ENCODE peak calls at places on chromosomes 16 and 17, in six cellular contexts. W is lower lobe of right lung, I is neural crest cell, J is GM04503, K is EH, R is foreskin melanocyte. G is an unnamed sample.

GRCh38 chr16:48321307-48322036 is 63.7 kb downstream of the SIAH1 start:
- DNase-seq in W (no peak), R (no peak), J (no peak), K (peak; percentile 36), I (no peak), G (no peak)

GRCh38 chr16:57185446-57185944 is 344 bp downstream of the PSME3IP1 start:
- DNase-seq in K (peak; percentile 73), J (no peak), I (peak; percentile 4), R (peak; percentile 39), W (peak; percentile 69), G (no peak)

GRCh38 chr16:26905336-26905735 is 161.4 kb upstream of the C16orf82 start:
- DNase-seq in W (no peak), I (no peak), K (peak; percentile 6), J (no peak), R (peak; percentile 3), G (no peak)

GRCh38 chr16:49457196-49457595 is 83.6 kb downstream of the C16orf78 start:
- DNase-seq in I (no peak), J (no peak), W (no peak), K (no peak), R (no peak), G (no peak)

GRCh38 chr17:80270104-80270503 is 9.5 kb downstream of the RNF213 start:
- DNase-seq in J (no peak), K (no peak), W (no peak), R (no peak), I (no peak), G (no peak)

GRCh38 chr16:81500833-81501521 is 56.4 kb downstream of the CMIP start:
- DNase-seq in K (peak; percentile 97), J (peak; percentile 83), I (no peak), R (no peak), W (no peak), G (peak; percentile 78)

GRCh38 chr16:3195975-3196374 is 8.0 kb downstream of the OR1F1 start:
- DNase-seq in I (no peak), K (no peak), J (no peak), R (no peak), W (no peak), G (no peak)

GRCh38 chr17:61517265-61517664 is 65.0 kb downstream of the TBX4 start:
- DNase-seq in I (no peak), K (no peak), R (no peak), J (no peak), W (no peak), G (no peak)

GRCh38 chr17:46866747-46867146 is 15.4 kb downstream of the WNT9B start:
- DNase-seq in I (no peak), R (no peak), J (no peak), W (no peak), K (no peak), G (no peak)

GRCh38 chr17:78174332-78174869 is 6.0 kb downstream of the SYNGR2 start:
- DNase-seq in R (no peak), K (no peak), J (no peak), W (peak; percentile 97), I (no peak), G (no peak)

GRCh38 chr17:77591231-77591785 is 367.2 kb upstream of the TNRC6C start:
- DNase-seq in K (no peak), R (no peak), J (no peak), W (no peak), I (no peak), G (no peak)

GRCh38 chr17:81491761-81492160 is 20.8 kb downstream of the ACTG1 start:
- DNase-seq in R (no peak), J (no peak), W (no peak), I (no peak), K (no peak), G (no peak)

GRCh38 chr16:22641030-22641671 is 130.5 kb downstream of the NPIPB5 start:
- DNase-seq in K (peak; percentile 63), W (no peak), I (no peak), R (peak; percentile 45), J (no peak), G (no peak)

GRCh38 chr17:64783556-64784352 is 121.6 kb upstream of the SMURF2 start:
- DNase-seq in W (no peak), K (no peak), J (no peak), R (no peak), I (no peak), G (no peak)

GRCh38 chr16:30570621-30571443 is 682 bp downstream of the ZNF688 start:
- DNase-seq in W (peak; percentile 53), J (no peak), K (peak; percentile 61), I (peak; percentile 23), R (peak; percentile 26), G (no peak)

GRCh38 chr17:81666092-81666341 is 388 bp downstream of the OXLD1 start:
- DNase-seq in I (no peak), W (no peak), K (no peak), J (no peak), R (no peak), G (no peak)

GRCh38 chr16:9115277-9115676 is 23.8 kb downstream of the HAPSTR1 start:
- DNase-seq in R (no peak), J (no peak), K (no peak), I (no peak), W (no peak), G (no peak)

GRCh38 chr16:57740423-57741071 is 5.0 kb downstream of the KATNB1 start:
- DNase-seq in J (no peak), W (peak; percentile 36), I (no peak), K (no peak), R (no peak), G (no peak)

GRCh38 chr16:23949630-23950290 is 114.0 kb downstream of the PRKCB start:
- DNase-seq in W (peak; percentile 65), K (no peak), I (no peak), J (no peak), R (no peak), G (peak; percentile 53)

GRCh38 chr16:49424961-49425360 is 51.4 kb downstream of the C16orf78 start:
- DNase-seq in I (no peak), J (no peak), K (no peak), R (no peak), W (no peak), G (no peak)

GRCh38 chr17:62816282-62816839 is 8.2 kb upstream of the MARCHF10 start:
- DNase-seq in R (no peak), W (no peak), I (no peak), J (no peak), K (no peak), G (no peak)

GRCh38 chr16:30619643-30620042 is 9.5 kb upstream of the ZNF689 start:
- DNase-seq in W (no peak), R (no peak), J (no peak), K (no peak), I (no peak), G (no peak)

GRCh38 chr16:2487903-2488531 is 13.1 kb downstream of the TBC1D24 start:
- DNase-seq in W (no peak), J (no peak), I (no peak), R (peak; percentile 38), K (no peak), G (no peak)

GRCh38 chr16:13313351-13313750 is 412.0 kb downstream of the SHISA9 start:
- DNase-seq in W (no peak), R (no peak), K (no peak), J (no peak), I (no peak), G (no peak)

GRCh38 chr16:56969769-56970168 is 8.0 kb downstream of the CETP start:
- DNase-seq in J (no peak), K (no peak), R (no peak), I (no peak), W (no peak), G (no peak)

GRCh38 chr16:11800385-11800718 is 3.3 kb upstream of the ZC3H7A start:
- DNase-seq in R (no peak), K (no peak), W (no peak), I (no peak), J (no peak), G (no peak)

GRCh38 chr16:30947533-30948086 is 1.3 kb upstream of the ORAI3 start:
- DNase-seq in I (no peak), K (no peak), W (no peak), J (no peak), R (no peak), G (no peak)

GRCh38 chr17:65371702-65372101 is 189.7 kb downstream of the AXIN2 start:
- DNase-seq in K (no peak), W (peak; percentile 79), I (no peak), R (no peak), J (no peak), G (no peak)

GRCh38 chr16:86391987-86392386 is 118.3 kb upstream of the FOXF1 start:
- DNase-seq in K (peak; percentile 90), I (no peak), J (peak; percentile 36), W (no peak), R (no peak), G (no peak)

GRCh38 chr16:29641561-29641960 is 21.5 kb upstream of the SPN start:
- DNase-seq in R (no peak), J (no peak), I (no peak), W (no peak), K (peak; percentile 6), G (no peak)

G was measured in activated B cell treated with CpG ODN at 0.5 μM for 24 hours.